ENCODE peak calls at places on chromosomes 7 and 10, in four cellular contexts. B is testis, U is K562, M is thyroid gland. W is an unnamed sample. For H3K27me3, the result is how much of the 10 kb centered on the place peaks cover.

GRCh38 chr7:24907311-24907886 is 72.6 kb downstream of the OSBPL3 start:
- DNase-seq in B (no peak), U (peak), M (no peak), W (no peak)

GRCh38 chr10:84204122-84204521 is 9.8 kb downstream of the CDHR1 start:
- DNase-seq in M (no peak), B (no peak), U (peak), W (no peak)

GRCh38 chr10:122190553-122190952 is 80.5 kb upstream of the BTBD16 start:
- DNase-seq in M (no peak), B (no peak), U (no peak), W (no peak)

GRCh38 chr10:96502561-96503267 is 11.0 kb downstream of the TLL2 start:
- DNase-seq in B (no peak), M (no peak), U (no peak), W (no peak)

GRCh38 chr7:327305-327931 is 37.4 kb downstream of the FOXL3 start:
- DNase-seq in B (no peak), M (no peak), U (no peak), W (peak)

GRCh38 chr7:28685660-28686417 is 272.3 kb downstream of the TRIL start:
- DNase-seq in B (peak), M (peak), U (peak), W (no peak)

GRCh38 chr10:49562893-49563292 is 24.0 kb upstream of the ERCC6 start:
- DNase-seq in U (no peak), B (no peak), M (no peak), W (no peak)

GRCh38 chr10:103021150-103021896 is 103.2 kb downstream of the CNNM2 start:
- DNase-seq in B (no peak), U (no peak), M (no peak), W (no peak)

GRCh38 chr7:151695856-151696555 is 176.3 kb upstream of the RHEB start:
- DNase-seq in U (no peak), M (no peak), B (no peak), W (no peak)

GRCh38 chr7:108402865-108403264 is 53.4 kb downstream of the NRCAM start:
- DNase-seq in B (no peak), M (no peak), U (no peak), W (no peak)

GRCh38 chr10:20949967-20950366 is 52.9 kb upstream of the NEBL start:
- DNase-seq in M (no peak), B (no peak), U (no peak), W (no peak)

GRCh38 chr7:89049043-89049442 is 253.5 kb upstream of the TEX47 start:
- DNase-seq in B (no peak), U (no peak), M (no peak), W (no peak)

GRCh38 chr7:101428093-101428866 is 65.6 kb downstream of the COL26A1 start:
- DNase-seq in U (no peak), B (no peak), M (no peak), W (no peak)

GRCh38 chr7:66016131-66016461 is 34.1 kb upstream of the GUSB start:
- DNase-seq in M (no peak), B (no peak), U (no peak), W (no peak)

GRCh38 chr10:130458509-130458908 is 322.3 kb downstream of the GLRX3 start:
- DNase-seq in B (no peak), U (no peak), M (no peak), W (no peak)

GRCh38 chr10:55033061-55033460 is 232.0 kb upstream of the PCDH15 start:
- DNase-seq in U (no peak), M (no peak), B (no peak), W (no peak)

GRCh38 chr10:101222683-101223273 is 6.5 kb downstream of the LBX1 start:
- DNase-seq in B (no peak), M (no peak), U (no peak), W (peak)

GRCh38 chr7:69953319-69954067 is 355.2 kb downstream of the AUTS2 start:
- DNase-seq in M (no peak), B (no peak), U (no peak), W (no peak)

GRCh38 chr10:93435621-93436385 is 46.3 kb downstream of the MYOF start:
- DNase-seq in M (no peak), U (no peak), B (no peak), W (peak)

GRCh38 chr10:3780766-3781457 is 4.1 kb downstream of the KLF6 start:
- DNase-seq in B (no peak), M (no peak), U (no peak), W (peak)

GRCh38 chr7:40874756-40875155 is 740.0 kb downstream of the SUGCT start:
- DNase-seq in M (no peak), B (no peak), U (no peak), W (no peak)

GRCh38 chr7:30920584-30921539 is 9.2 kb downstream of the AQP1 start:
- DNase-seq in U (peak), M (peak), B (no peak), W (peak)

GRCh38 chr7:149569726-149570422 is 72.3 kb upstream of the ZNF746 start:
- DNase-seq in U (no peak), B (no peak), M (no peak), W (peak)

GRCh38 chr10:132413226-132414205 is 16.5 kb downstream of the PWWP2B start:
- DNase-seq in U (peak), B (no peak), M (no peak), W (no peak)

GRCh38 chr10:110793887-110794286 is 77.8 kb upstream of the PDCD4 start:
- DNase-seq in U (no peak), B (no peak), M (peak), W (no peak)
- TF ChIP-seq POLR2A in U (no peak), B (no peak), M (no peak), W (no peak)

GRCh38 chr10:78408011-78408410 is 374.3 kb downstream of the RPS24 start:
- DNase-seq in M (no peak), B (no peak), U (no peak), W (no peak)

GRCh38 chr10:78406648-78407008 is 373.0 kb downstream of the RPS24 start:
- DNase-seq in M (no peak), B (no peak), U (no peak), W (no peak)

GRCh38 chr10:78410046-78410965 is 376.6 kb downstream of the RPS24 start:
- DNase-seq in M (no peak), B (no peak), U (no peak), W (no peak)

GRCh38 chr10:78407009-78407711 is 373.5 kb downstream of the RPS24 start:
- DNase-seq in B (peak), M (peak), U (peak), W (peak)

DNA sequence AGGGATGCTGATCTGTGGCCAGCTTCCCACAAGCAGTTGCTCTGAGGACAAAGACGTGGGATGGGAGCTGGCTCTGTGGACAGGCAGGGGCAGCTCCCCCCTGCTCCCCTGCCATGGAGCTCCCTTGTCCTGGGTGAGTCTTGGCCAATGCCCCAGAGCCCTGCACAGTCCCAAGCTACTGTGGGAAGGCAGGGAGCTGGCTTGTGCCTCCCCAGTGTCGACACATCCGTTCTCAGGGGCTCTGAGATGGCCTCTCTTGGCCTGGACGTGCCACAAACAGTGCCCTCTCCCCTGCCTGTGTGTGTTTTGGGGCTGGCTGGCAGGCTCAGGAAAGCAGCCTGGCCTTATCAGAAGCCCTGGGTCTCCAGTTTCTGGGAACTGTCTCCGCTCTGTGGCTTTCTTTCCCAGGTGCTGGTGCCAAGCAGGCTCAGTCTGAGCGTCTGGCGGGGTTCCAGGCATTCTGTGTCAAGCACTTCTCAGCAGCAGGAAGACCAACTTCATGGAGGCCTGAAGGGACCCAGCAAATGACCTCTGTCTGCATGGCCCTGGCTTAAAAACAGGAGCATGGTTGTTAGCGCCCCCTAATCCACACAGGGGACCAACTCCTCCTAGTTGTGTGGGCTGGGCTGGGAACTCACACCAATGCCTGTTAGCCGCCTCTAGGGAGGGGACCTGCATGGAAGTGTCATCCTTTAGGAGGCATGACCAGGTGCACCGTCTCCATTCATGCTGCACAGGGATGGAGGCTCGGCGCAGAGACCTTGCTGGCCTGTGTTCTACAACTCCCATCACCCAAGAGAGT is 375.2 kb downstream of the RPS24 start:
- DNase-seq in U (no peak), B (peak), M (peak), W (peak)
- H3K27ac ChIP-seq in U (no peak), B (no peak), M (peak), W (peak)

GRCh38 chr7:27235387-27236052 is 7.1 kb upstream of the EVX1 start:
- DNase-seq in M (peak), U (peak), B (peak), W (peak)
- H3K27me3 ChIP-seq in M (under half), U (under half), B (under half), W (under half)

DNA sequence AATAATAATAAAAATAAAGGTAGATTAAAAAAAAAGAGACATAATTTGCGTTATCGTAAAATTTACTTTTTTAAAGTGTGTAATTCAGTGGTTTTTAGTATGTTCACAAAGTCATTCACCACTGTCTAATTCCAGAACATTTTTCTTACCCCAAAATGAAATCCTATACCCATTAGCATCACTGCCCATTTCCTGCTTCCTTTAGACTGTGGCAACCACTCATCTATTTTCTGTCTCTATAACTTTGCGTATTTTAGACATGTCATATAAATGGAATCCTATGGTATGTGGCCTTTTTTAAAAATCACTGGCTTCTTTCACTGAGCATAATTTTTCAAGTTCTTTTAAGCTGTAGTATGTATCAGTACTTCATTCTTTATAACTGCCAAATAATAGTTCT is 53.6 kb downstream of the KAT6B start:
- DNase-seq in M (no peak), B (no peak), U (no peak), W (no peak)
- TF ChIP-seq POLR2A in M (no peak), B (no peak), U (no peak), W (no peak)

GRCh38 chr7:20282960-20283359 is 47.7 kb upstream of the ITGB8 start:
- DNase-seq in M (no peak), U (no peak), B (no peak), W (no peak)
- H3K27ac ChIP-seq in M (no peak), U (no peak), B (no peak), W (no peak)

GRCh38 chr7:138892808-138893207 is 88.4 kb downstream of the KIAA1549 start:
- DNase-seq in B (no peak), U (no peak), M (no peak), W (no peak)

GRCh38 chr7:138892016-138892630 is 89.1 kb downstream of the KIAA1549 start:
- DNase-seq in M (no peak), B (no peak), U (no peak), W (no peak)

GRCh38 chr7:138893258-138893657 is 87.9 kb downstream of the KIAA1549 start:
- DNase-seq in M (no peak), U (no peak), B (no peak), W (no peak)

GRCh38 chr7:138898255-138898654 is 82.9 kb downstream of the KIAA1549 start:
- DNase-seq in M (no peak), B (no peak), U (no peak), W (no peak)

DNA sequence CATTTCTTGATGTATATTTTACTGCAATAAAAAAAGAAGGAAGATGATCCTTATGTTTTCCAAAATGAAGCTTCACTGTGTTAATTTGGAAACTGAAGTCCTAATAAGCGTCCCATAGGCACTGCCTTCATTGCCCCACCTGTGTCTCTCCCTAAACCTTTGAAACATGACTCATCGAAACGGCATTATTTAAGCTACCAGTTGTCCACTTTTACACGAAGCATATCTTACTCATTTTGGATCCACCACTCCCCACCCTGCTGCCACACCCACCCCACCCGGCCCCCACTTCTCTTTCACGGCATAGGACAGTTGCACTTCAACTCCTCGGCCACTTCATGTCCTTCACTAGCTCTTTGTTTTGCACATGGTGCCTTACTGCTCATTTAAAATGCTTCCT is 85.5 kb downstream of the KIAA1549 start:
- DNase-seq in B (no peak), M (no peak), U (peak), W (no peak)
- H3K27me3 ChIP-seq in B (under half), M (under half), U (half or more), W (under half)

DNA sequence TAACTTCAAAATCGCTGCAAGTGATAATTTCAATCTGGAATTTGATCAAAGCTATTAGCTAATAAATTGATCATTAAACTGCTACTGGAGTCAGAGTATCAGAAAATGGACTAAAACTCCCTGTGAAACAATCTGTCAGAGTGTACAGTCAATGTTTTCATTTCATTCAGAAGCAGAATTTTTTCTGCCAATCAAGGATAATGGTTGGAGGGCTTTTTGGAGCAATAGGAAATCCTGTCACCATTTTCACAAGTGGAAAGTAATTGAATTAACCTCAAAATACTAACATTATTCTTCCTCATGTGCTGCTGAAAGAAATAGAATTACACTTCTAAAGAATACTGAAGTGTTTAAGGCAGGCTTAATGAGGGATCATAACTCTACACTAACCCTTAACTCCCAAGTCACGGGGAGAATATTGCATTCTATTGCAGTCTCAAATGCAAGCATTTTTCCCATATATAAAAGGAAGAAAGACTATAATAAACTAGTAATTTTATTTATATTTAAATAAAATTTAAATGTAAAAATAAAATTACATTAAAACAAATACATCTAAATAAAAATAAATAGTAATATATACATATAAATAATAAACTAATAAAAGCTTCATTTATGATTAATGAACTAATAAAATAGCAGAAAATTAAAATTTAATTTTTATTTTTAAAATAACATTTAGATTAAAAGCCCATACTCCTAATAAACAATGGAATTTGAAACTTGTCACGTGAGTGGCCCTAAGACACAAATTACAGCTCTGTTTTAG is 67.1 kb downstream of the SEMA3E start:
- DNase-seq in M (no peak), B (no peak), U (no peak), W (no peak)
- TF ChIP-seq POLR2A in M (no peak), B (no peak), U (no peak), W (no peak)

GRCh38 chr10:9243861-9244515 is 1189.5 kb downstream of the GATA3 start:
- DNase-seq in U (no peak), B (no peak), M (peak), W (no peak)

GRCh38 chr10:9234191-9234590 is 1179.7 kb downstream of the GATA3 start:
- DNase-seq in M (no peak), U (no peak), B (no peak), W (no peak)

GRCh38 chr10:9239298-9239697 is 1184.8 kb downstream of the GATA3 start:
- DNase-seq in U (no peak), M (no peak), B (no peak), W (no peak)

DNA sequence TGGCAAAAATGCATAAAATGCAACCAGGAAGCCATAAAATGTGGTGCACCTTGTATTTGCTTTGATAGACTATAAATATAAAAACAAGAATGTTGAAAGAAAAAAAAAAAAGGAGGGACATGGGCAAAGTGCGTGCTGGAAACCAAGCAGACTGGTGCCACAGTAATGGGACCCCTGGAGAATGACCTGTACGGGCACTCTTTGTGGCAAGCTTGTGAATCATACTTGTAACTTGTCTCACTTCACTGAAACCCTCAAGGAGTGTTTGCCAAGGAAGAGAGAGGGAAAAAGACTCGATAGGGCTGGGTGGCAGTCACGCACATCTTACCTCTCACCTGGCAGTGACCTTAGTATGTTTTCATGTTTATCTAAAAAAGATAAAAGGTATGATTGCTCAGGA is 1183.6 kb downstream of the GATA3 start:
- DNase-seq in B (no peak), U (no peak), M (peak), W (no peak)
- H3K27ac ChIP-seq in B (no peak), U (no peak), M (peak), W (no peak)

DNA sequence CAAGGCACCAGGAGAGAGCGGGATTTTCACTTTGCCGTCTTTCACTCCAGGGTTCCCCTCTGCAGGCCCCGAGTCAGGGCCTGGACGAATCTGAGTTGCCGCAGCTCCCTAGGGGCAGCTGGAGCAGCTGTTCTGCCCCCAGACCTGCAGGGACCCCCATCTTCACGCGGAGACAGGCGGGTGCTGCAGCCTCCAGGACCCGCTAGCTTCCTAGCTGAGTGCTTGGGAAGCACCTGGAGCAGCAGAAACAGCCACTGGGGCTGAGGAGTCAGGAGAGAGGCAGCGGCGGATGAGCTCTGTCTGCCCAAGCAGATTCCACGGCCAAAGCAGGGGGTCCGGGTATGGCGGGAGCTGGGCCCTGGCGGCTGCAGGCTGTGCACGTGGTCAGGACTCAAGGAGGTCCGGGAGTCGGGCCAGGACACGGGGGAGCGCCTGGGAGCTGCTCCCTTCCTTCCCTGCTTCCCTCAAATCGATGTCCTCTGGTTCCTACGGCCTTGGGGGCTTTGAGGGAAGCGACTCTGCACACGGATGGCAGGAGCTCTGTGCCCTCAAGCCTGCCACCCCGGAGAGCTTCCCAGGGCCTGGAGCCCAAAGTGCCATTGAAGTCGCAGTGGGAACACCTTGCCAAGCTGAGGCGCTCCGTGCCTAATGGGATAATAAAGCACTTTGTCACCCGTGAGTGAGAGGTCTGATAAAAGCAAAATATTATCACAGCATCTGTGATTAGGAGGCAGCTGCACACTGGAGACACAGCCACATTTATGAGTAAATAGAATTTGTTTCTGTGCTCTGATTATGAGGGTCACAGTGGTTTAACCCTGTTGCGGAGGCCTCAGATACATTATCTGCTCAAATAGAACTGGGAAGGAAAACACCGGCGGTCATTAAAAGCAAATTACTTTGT is 17.2 kb downstream of the MNX1 start:
- DNase-seq in B (peak), U (no peak), M (peak), W (no peak)
- H3K27me3 ChIP-seq in B (under half), U (under half), M (under half), W (under half)

GRCh38 chr7:83201355-83201754 is 38.7 kb upstream of the PCLO start:
- DNase-seq in B (no peak), M (no peak), U (no peak), W (no peak)
- TF ChIP-seq POLR2A in B (no peak), M (no peak), U (no peak), W (no peak)